ENCODE peak calls at places on chromosome X, in four cellular contexts. Z, C, S and B are unnamed samples.

GRCh38 chrX:107454302-107454701 is 4.8 kb downstream of the FRMPD3 start:
- DNase-seq in C (no peak), Z (no peak), S (no peak), B (no peak)

GRCh38 chrX:142204522-142205433 is at the start of gene MAGEC2:
- DNase-seq in C (no peak), Z (no peak), S (no peak), B (no peak)

GRCh38 chrX:154412468-154412867 is 1.1 kb downstream of the TAFAZZIN start:
- DNase-seq in Z (no peak), S (no peak), C (no peak), B (no peak)

GRCh38 chrX:102129473-102129872 is 4.0 kb downstream of the TCEAL2 start:
- DNase-seq in Z (no peak), S (no peak), C (no peak), B (no peak)

GRCh38 chrX:32026772-32027171 is 954.9 kb upstream of the FTHL17 start:
- DNase-seq in S (no peak), C (no peak), Z (no peak), B (no peak)

GRCh38 chrX:115525486-115525885 is 35.5 kb upstream of the PLS3 start:
- DNase-seq in Z (no peak), S (no peak), C (no peak), B (no peak)

GRCh38 chrX:49187028-49187394 is 838 bp upstream of the PRICKLE3 start:
- DNase-seq in S (no peak), Z (no peak), C (no peak), B (no peak)

GRCh38 chrX:34275710-34276109 is 143.6 kb upstream of the FAM47A start:
- DNase-seq in Z (no peak), S (no peak), C (no peak), B (no peak)

GRCh38 chrX:153601511-153602110 is 2.7 kb upstream of the CCNQ start:
- DNase-seq in C (no peak), Z (no peak), S (no peak), B (no peak)

GRCh38 chrX:133749951-133750350 is 235.4 kb downstream of the GPC3 start:
- DNase-seq in S (no peak), Z (no peak), C (no peak), B (no peak)

GRCh38 chrX:136047001-136047642 is 61.9 kb downstream of the SLC9A6 start:
- DNase-seq in Z (no peak), S (no peak), C (no peak), B (no peak)

GRCh38 chrX:39633293-39633692 is 464.5 kb downstream of the BCOR start:
- DNase-seq in Z (no peak), S (no peak), C (no peak), B (no peak)

GRCh38 chrX:110188701-110189558 is 129.0 kb downstream of the AMMECR1 start:
- DNase-seq in C (no peak), S (no peak), Z (no peak), B (no peak)

GRCh38 chrX:47182106-47182700 is 11.4 kb upstream of the UBA1 start:
- DNase-seq in Z (no peak), S (no peak), C (no peak), B (no peak)